ENCODE peak calls at places on chromosomes 7 and 10, in seven cellular contexts. M is cardiac muscle cell, V is lung, W is neural progenitor cell, A is epithelial cell of esophagus, S is GM12865, F is psoas muscle. T is an unnamed sample.

GRCh38 chr7:75028299-75028698 is 45.3 kb downstream of the RCC1L start:
- DNase-seq in M (no peak), V (no peak), W (no peak), A (no peak), S (no peak), F (no peak), T (no peak)

GRCh38 chr7:103902917-103903316 is 86.5 kb downstream of the RELN start:
- DNase-seq in M (peak; percentile 6), V (no peak), W (no peak), A (no peak), S (no peak), F (no peak), T (no peak)

GRCh38 chr7:112782498-112782897 is 7.7 kb downstream of the TMEM168 start:
- DNase-seq in M (no peak), V (no peak), W (no peak), A (peak; percentile 89), S (peak; percentile 71), F (no peak), T (no peak)

GRCh38 chr7:4715385-4715770 is 33.3 kb downstream of the FOXK1 start:
- DNase-seq in M (peak; percentile 94), V (peak; percentile 77), W (no peak), A (peak; percentile 94), S (no peak), F (peak; percentile 85), T (no peak)

GRCh38 chr10:8726666-8727065 is 672.2 kb downstream of the GATA3 start:
- DNase-seq in M (no peak), V (no peak), W (no peak), A (no peak), S (no peak), F (no peak), T (no peak)

GRCh38 chr7:23396222-23396621 is 74.1 kb downstream of the IGF2BP3 start:
- DNase-seq in M (peak; percentile 84), V (no peak), W (no peak), A (no peak), S (no peak), F (no peak), T (peak; percentile 75)

GRCh38 chr7:74008687-74009086 is 19.3 kb upstream of the ELN start:
- DNase-seq in M (no peak), V (no peak), W (no peak), A (no peak), S (no peak), F (no peak), T (no peak)

GRCh38 chr7:141158562-141158961 is 84.7 kb downstream of the TMEM178B start:
- DNase-seq in M (peak; percentile 83), V (peak; percentile 37), W (no peak), A (peak; percentile 51), S (peak; percentile 82), F (peak; percentile 81), T (peak; percentile 46)

GRCh38 chr10:45410489-45410806 is 36.4 kb downstream of the ALOX5 start:
- DNase-seq in M (no peak), V (no peak), W (no peak), A (no peak), S (no peak), F (no peak), T (no peak)

GRCh38 chr10:23362879-23363787 is 18.5 kb upstream of the C10orf67 start:
- DNase-seq in M (no peak), V (no peak), W (no peak), A (no peak), S (peak; percentile 69), F (no peak), T (no peak)

GRCh38 chr7:83476501-83476900 is 172.4 kb downstream of the SEMA3E start:
- DNase-seq in M (no peak), V (no peak), W (no peak), A (no peak), S (no peak), F (no peak), T (no peak)

GRCh38 chr7:39811161-39811614 is 138.9 kb upstream of the CDK13 start:
- DNase-seq in M (peak; percentile 23), V (no peak), W (no peak), A (peak; percentile 77), S (no peak), F (no peak), T (no peak)

GRCh38 chr10:118748041-118748440 is 6.7 kb downstream of the CACUL1 start:
- DNase-seq in M (no peak), V (no peak), W (no peak), A (no peak), S (no peak), F (no peak), T (no peak)

GRCh38 chr10:124679401-124679800 is 64.8 kb downstream of the FAM53B start:
- DNase-seq in M (no peak), V (no peak), W (no peak), A (no peak), S (no peak), F (peak; percentile 53), T (no peak)

GRCh38 chr10:5670662-5671375 is 4.4 kb upstream of the ASB13 start:
- DNase-seq in M (no peak), V (peak; percentile 7), W (no peak), A (no peak), S (no peak), F (no peak), T (no peak)

GRCh38 chr7:2503056-2503941 is 16.3 kb upstream of the LFNG start:
- DNase-seq in M (peak; percentile 48), V (no peak), W (no peak), A (no peak), S (no peak), F (no peak), T (no peak)

GRCh38 chr7:80273327-80273726 is 138.7 kb downstream of the GNAI1 start:
- DNase-seq in M (peak; percentile 78), V (no peak), W (no peak), A (peak; percentile 80), S (no peak), F (no peak), T (no peak)

GRCh38 chr7:80275192-80275605 is 140.6 kb downstream of the GNAI1 start:
- DNase-seq in M (no peak), V (no peak), W (no peak), A (no peak), S (no peak), F (no peak), T (no peak)

GRCh38 chr7:80277434-80278427 is 143.1 kb downstream of the GNAI1 start:
- DNase-seq in M (peak; percentile 53), V (no peak), W (no peak), A (peak; percentile 79), S (no peak), F (no peak), T (peak; percentile 45)

GRCh38 chr7:80279760-80280159 is 145.1 kb downstream of the GNAI1 start:
- DNase-seq in M (peak; percentile 18), V (no peak), W (no peak), A (no peak), S (no peak), F (no peak), T (no peak)

GRCh38 chr7:80278737-80279136 is 144.1 kb downstream of the GNAI1 start:
- DNase-seq in M (no peak), V (no peak), W (no peak), A (no peak), S (no peak), F (no peak), T (no peak)
- H3K4me3 ChIP-seq in M (no peak overlapping the region), V (no peak overlapping the region), W (no peak overlapping the region), A (no peak overlapping the region), S (no peak overlapping the region), F (no peak overlapping the region), T (no peak overlapping the region)

DNA sequence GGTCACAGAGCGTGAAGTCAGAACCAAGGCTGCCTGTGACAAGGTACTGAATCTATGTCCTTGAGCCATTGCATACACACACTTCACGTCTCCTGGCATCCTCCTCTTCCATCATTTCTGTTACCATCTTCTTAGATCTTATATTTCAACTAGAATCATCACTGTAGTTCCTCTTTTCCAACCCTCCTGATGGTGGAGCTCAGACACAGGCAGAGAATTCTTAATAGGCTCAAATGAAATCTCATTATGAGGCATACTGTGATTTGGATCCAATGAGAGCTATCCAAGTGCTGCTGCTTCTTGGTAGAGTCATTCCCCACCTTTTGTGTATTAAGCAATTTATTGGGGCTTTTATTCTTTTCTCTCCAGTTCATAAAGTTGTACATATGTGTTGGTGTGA is 113.2 kb downstream of the CALCR start:
- DNase-seq in M (no peak), V (no peak), W (peak; percentile 5), A (peak; percentile 10), S (no peak), F (no peak), T (no peak)
- TF ChIP-seq CTCF in M (no peak), V (no peak), W (peak; percentile 42), A (no peak), S (no peak), F (no peak), T (no peak)

DNA sequence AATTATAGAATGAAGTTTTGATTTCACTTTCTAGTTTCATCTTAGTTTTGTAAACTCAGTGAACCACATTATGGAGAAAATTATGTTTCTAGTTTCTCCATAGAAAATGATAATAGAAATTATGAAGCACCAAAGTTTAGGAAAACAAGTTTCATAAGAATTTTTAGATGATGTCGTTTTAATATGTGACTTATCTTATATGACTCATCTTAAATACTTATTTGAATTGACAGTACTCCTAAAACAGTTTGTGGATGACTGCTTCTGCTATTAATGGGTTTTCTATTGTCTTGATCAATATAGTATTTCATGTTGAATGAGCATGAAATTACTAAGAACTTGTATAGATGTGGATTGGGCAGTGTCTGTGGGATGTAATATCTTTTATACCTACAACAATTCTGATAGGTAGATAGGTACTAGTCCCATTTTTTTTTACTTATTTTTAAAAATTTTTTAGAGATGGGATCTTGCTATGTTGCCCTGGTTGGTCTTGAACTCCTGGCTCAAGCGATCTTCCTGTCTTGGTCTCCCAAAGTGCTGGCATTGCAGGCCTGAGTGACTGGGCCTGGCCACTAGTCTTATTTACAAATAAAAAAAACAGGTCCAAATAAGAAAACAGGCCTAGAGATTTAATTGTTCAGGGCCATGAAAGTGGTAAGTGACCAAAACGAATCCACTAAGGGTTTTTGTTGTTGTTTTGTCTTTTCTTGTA is 3.7 kb downstream of the HBP1 start:
- DNase-seq in M (no peak), V (no peak), W (no peak), A (no peak), S (no peak), F (no peak), T (no peak)
- H3K4me3 ChIP-seq in M (no peak overlapping the region), V (no peak overlapping the region), W (no peak overlapping the region), A (no peak overlapping the region), S (no peak overlapping the region), F (no peak overlapping the region), T (no peak overlapping the region)

DNA sequence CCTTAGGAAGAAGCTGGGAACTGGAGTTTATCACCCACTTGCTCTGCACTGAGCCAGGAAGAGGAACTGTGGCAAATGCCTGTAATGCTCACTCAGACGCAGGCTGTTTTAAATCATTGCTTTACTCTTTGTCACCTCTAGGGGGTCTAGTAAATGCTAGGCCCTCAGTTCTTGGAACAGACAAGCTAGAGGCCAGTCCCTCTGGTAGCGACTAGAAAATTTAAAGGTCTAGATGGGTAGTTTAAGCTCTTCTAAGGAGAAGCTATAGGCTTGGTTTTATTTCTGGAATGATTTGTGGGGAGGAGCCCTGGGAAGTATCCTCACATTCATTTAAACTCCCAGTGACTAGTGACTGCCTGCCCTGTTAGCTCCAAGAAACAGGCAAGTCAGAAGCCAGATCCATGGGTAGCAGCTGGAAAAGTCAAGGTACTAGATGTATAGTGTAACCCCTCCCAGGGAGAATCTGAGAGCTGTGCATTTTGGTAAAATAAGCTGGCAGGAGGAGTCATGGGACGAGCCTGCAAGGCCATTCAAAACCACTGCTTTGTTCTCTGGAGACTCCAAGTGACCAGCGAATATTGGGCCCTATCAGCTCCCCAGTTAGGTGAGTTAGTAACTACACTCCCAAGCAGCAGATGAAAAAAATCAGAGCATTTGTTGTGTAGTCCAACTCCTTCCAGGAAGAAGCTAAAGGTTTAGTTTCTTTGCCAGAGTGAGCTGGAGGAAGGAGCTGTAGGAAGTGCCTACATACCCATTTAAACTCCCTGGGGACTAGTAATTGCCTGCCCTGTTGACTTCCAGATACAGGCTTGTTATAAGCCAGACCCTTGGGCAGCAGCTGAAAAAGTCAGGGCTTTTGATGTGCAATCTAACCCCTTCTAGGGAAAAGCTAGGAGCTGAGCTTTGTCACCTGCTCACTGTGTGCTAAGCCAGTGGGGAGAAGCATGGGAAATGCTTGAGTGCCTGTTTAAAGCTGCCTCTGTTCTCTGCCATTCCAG is 68.9 kb downstream of the DYNC1I1 start:
- DNase-seq in M (no peak), V (no peak), W (peak; percentile 31), A (peak; percentile 8), S (peak; percentile 46), F (no peak), T (no peak)
- TF ChIP-seq CTCF in M (peak; percentile 27), V (no peak), W (peak; percentile 60), A (peak; percentile 19), S (peak; percentile 45), F (no peak), T (peak; percentile 39)

T was measured in AG09309.